ENCODE peak calls at places on chromosomes 4 and X, in four cellular contexts. U is GM12878, T is K562, K is SK-N-SH. C is an unnamed sample.

GRCh38 chrX:48834383-48834709 is 1.1 kb downstream of the PCSK1N start:
- DNase-seq in U (no peak), T (no peak), K (peak), C (no peak)

GRCh38 chr4:128716325-128716724 is 93.2 kb upstream of the JADE1 start:
- DNase-seq in U (no peak), T (no peak), K (no peak), C (no peak)

GRCh38 chr4:36256398-36256828 is 12.1 kb upstream of the ARAP2 start:
- DNase-seq in U (peak), T (no peak), K (no peak), C (no peak)

GRCh38 chr4:109408711-109409110 is 24.9 kb upstream of the SEC24B start:
- DNase-seq in U (no peak), T (no peak), K (no peak), C (no peak)

GRCh38 chr4:153792007-153792892 is 3.4 kb upstream of the SFRP2 start:
- DNase-seq in U (no peak), T (peak), K (peak), C (no peak)

GRCh38 chr4:98000940-98001339 is 142.3 kb downstream of the STPG2 start:
- DNase-seq in U (no peak), T (no peak), K (no peak), C (no peak)

GRCh38 chrX:69152398-69152797 is 12.9 kb downstream of the PJA1 start:
- DNase-seq in U (no peak), T (no peak), K (peak), C (peak)

GRCh38 chr4:130210871-130211270 is 1114.9 kb downstream of the C4orf33 start:
- DNase-seq in U (no peak), T (no peak), K (no peak), C (no peak)

GRCh38 chrX:104195489-104196084 is 29.3 kb downstream of the FAM199X start:
- DNase-seq in U (no peak), T (peak), K (peak), C (peak)

GRCh38 chrX:2828404-2829065 is at the start of gene GYG2:
- DNase-seq in U (no peak), T (peak), K (peak), C (peak)

GRCh38 chr4:177339794-177340374 is 30.2 kb downstream of the NEIL3 start:
- DNase-seq in U (peak), T (peak), K (peak), C (peak)

GRCh38 chrX:9614016-9614415 is 149.2 kb downstream of the TBL1X start:
- DNase-seq in U (no peak), T (no peak), K (no peak), C (no peak)

GRCh38 chrX:114584434-114584943 is 603 bp downstream of the HTR2C start:
- DNase-seq in U (no peak), T (no peak), K (peak), C (no peak)

GRCh38 chr4:99205104-99205979 is 13.7 kb downstream of the ADH6 start:
- DNase-seq in U (no peak), T (no peak), K (no peak), C (peak)

GRCh38 chrX:9279271-9279596 is 185.6 kb upstream of the TBL1X start:
- DNase-seq in U (no peak), T (no peak), K (no peak), C (no peak)

GRCh38 chr4:63757919-63758318 is 651.3 kb downstream of the TECRL start:
- DNase-seq in U (no peak), T (no peak), K (no peak), C (no peak)

GRCh38 chr4:7390906-7391636 is 43.7 kb downstream of the PSAPL1 start:
- DNase-seq in U (no peak), T (no peak), K (peak), C (no peak)

GRCh38 chr4:89152972-89153371 is 41.6 kb downstream of the TIGD2 start:
- DNase-seq in U (no peak), T (no peak), K (no peak), C (no peak)

GRCh38 chr4:163988391-163988790 is 493.9 kb downstream of the TMA16 start:
- DNase-seq in U (no peak), T (no peak), K (no peak), C (no peak)

GRCh38 chr4:1720163-1720983 is 750 bp downstream of the TMEM129 start:
- DNase-seq in U (no peak), T (peak), K (peak), C (no peak)

GRCh38 chr4:125677665-125678307 is 363.0 kb downstream of the FAT4 start:
- DNase-seq in U (no peak), T (no peak), K (no peak), C (no peak)

GRCh38 chrX:133776072-133776471 is 209.3 kb downstream of the GPC3 start:
- DNase-seq in U (no peak), T (peak), K (peak), C (no peak)

GRCh38 chrX:42604302-42604701 is 173.7 kb downstream of the PPP1R2C start:
- DNase-seq in U (no peak), T (no peak), K (no peak), C (no peak)

GRCh38 chrX:55072286-55072685 is 2.5 kb upstream of the PAGE2B start:
- DNase-seq in U (no peak), T (no peak), K (no peak), C (no peak)

GRCh38 chr4:95472538-95472937 is 76.2 kb downstream of the UNC5C start:
- DNase-seq in U (no peak), T (no peak), K (no peak), C (no peak)

GRCh38 chrX:48957477-48957826 is at the start of gene OTUD5:
- DNase-seq in U (no peak), T (peak), K (peak), C (peak)

GRCh38 chr4:53863731-53864130 is 200.7 kb downstream of the CHIC2 start:
- DNase-seq in U (no peak), T (no peak), K (no peak), C (no peak)

GRCh38 chr4:76748649-76749048 is 149.3 kb downstream of the SOWAHB start:
- DNase-seq in U (no peak), T (no peak), K (peak), C (peak)

GRCh38 chrX:3320471-3321046 is 25.9 kb downstream of the MXRA5 start:
- DNase-seq in U (no peak), T (no peak), K (no peak), C (no peak)

GRCh38 chr4:151324124-151324448 is 1.3 kb downstream of the SH3D19 start:
- DNase-seq in U (no peak), T (no peak), K (no peak), C (no peak)
- TF ChIP-seq NFIC in U (no peak), T (no peak), K (no peak), C (no peak)

DNA sequence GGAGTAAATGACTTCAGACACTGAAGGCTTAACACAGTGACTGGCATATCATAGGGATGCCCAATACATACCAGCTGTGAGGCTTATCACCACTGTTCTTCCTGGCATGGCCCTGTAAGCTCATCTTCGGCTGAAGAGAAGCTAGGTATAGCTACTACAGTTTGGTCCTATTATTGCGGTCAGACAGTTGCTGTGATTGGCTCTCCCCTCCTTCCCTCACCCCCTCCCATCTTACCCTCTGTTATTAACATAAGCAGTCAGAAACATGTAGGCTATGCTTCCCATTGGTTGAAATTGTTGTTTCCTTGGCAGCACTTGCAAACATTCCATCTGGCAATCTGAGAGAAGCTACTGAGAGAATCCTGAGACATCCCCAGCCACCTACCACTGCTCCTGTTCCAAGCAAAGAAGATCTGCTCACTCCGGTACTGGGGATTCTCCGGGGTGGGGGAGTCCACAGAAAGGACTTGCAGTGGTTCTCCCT is at the start of gene AKAP14:
- DNase-seq in U (no peak), T (no peak), K (peak), C (no peak)
- TF ChIP-seq NFIC in U (no peak), T (no peak), K (no peak), C (no peak)

GRCh38 chr4:14787894-14788293 is 214.4 kb upstream of the CPEB2 start:
- DNase-seq in U (no peak), T (no peak), K (no peak), C (no peak)

GRCh38 chr4:14787221-14787620 is 215.1 kb upstream of the CPEB2 start:
- DNase-seq in U (no peak), T (no peak), K (no peak), C (no peak)

DNA sequence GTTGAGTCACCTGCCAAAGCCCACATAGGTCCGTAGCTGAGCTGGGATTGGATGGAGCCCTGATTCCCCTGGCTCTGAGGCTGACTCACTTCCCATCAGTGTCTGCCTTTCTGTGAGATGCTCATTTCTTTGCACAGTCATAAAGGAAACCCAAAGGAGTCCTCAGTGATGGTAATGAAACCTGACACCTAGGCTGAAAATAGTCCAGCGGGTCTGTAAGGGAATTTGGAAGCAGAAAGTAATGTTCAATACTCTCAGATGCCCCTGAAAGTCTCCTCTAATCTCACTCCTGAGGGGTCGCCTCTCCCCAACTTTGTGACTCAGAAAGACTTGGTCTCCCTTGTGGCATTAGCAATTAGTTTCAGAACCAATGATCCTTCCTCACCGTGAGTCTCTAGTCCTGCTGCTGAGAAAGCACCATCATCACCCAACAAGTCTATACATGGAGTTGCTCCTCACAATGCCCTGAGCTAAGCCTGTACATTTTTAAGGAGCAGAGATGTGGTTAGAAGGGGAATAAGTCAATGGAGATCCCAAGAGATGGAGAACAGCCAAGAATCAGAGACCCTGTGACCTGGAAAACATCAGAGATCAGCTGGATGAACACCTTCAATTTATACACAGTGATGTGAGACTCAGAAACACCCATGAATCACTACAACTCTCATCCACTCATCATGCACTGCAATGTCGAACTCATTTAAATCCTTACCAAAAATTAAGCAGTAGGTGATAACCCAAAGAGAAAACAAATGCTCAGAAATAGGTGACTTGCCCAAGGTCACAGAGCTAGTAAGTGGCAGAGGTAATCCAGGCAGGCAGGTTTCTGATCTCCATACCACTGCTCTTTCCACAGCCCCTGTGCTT is 219.0 kb upstream of the CPEB2 start:
- DNase-seq in U (peak), T (no peak), K (no peak), C (no peak)
- TF ChIP-seq NFIC in U (peak), T (no peak), K (no peak), C (no peak)

GRCh38 chrX:154351183-154352011 is 23.0 kb downstream of the FLNA start:
- DNase-seq in U (no peak), T (no peak), K (no peak), C (no peak)
- TF ChIP-seq NFIC in U (no peak), T (no peak), K (no peak), C (no peak)

DNA sequence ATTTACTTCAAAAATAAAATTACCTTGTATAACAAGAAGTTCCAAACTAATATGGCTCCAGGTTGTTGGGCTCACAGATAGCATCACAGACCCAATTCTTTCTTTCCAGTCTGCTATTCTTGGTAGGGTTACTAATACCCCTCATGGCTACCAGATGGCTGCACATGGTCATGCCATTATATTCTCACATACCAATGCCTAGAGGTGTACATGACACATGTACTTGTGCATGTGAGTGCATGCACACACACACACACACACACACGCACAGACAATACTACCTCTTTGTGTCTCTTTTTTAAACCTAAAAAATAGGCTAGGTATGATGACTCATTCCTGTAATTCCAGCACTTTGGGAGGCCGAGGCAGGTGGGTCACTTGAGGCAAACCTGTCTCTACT is 31.1 kb downstream of the FBXO8 start:
- DNase-seq in U (no peak), T (no peak), K (no peak), C (no peak)
- TF ChIP-seq NFIC in U (no peak), T (no peak), K (no peak), C (no peak)

DNA sequence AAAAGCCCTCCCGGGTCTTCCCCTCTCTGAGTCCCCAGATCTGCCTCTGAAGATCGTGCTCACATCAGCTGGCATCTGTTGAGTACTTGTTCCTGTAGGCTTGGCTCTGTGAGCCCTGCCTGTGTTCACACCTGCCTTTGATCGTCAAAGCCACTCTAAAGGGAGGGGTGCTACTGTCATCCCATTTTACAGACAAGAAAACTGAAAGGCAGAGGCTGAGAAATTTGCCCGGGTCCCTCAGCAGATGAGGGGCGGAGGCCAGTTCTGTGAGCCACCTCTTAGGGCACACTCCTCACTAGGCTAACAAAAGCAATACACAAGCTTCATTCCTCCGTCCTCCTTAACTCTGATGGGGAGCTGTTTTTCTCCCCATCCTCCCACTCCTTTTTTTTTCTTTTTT is 655 bp downstream of the CYTL1 start:
- DNase-seq in U (no peak), T (no peak), K (peak), C (no peak)
- TF ChIP-seq NFIC in U (no peak), T (no peak), K (no peak), C (no peak)